ENCODE peak calls at places on chromosome 10, in eight cellular contexts. One of them, this sample, is unnamed.

GRCh38 chr10:35887686-35888085 is 245.6 kb upstream of the FZD8 start:
- DNase-seq in neural progenitor cell: no peak
- DNase-seq in LoVo: no peak
- DNase-seq in amygdala: no peak
- DNase-seq in WTC11: no peak
- DNase-seq in central memory CD4-positive, alpha-beta T cell: no peak
- DNase-seq in fibroblast of gingiva: no peak
- DNase-seq in naive B cell: no peak
- DNase-seq in this sample: no peak

GRCh38 chr10:114825513-114826253 is 4.1 kb downstream of the FHIP2A start:
- DNase-seq in neural progenitor cell: no peak
- DNase-seq in LoVo: no peak
- DNase-seq in amygdala: no peak
- DNase-seq in WTC11: no peak
- DNase-seq in central memory CD4-positive, alpha-beta T cell: no peak
- DNase-seq in fibroblast of gingiva: peak; percentile 83
- DNase-seq in naive B cell: no peak
- DNase-seq in this sample: peak; percentile 85

GRCh38 chr10:1328951-1329614 is 272.9 kb downstream of the WDR37 start:
- DNase-seq in neural progenitor cell: no peak
- DNase-seq in LoVo: peak; percentile 21
- DNase-seq in amygdala: no peak
- DNase-seq in WTC11: no peak
- DNase-seq in central memory CD4-positive, alpha-beta T cell: no peak
- DNase-seq in fibroblast of gingiva: no peak
- DNase-seq in naive B cell: no peak
- DNase-seq in this sample: no peak

GRCh38 chr10:110530131-110530831 is 32.6 kb downstream of the DUSP5 start:
- DNase-seq in neural progenitor cell: peak; percentile 73
- DNase-seq in LoVo: peak; percentile 70
- DNase-seq in amygdala: no peak
- DNase-seq in WTC11: peak; percentile 79
- DNase-seq in central memory CD4-positive, alpha-beta T cell: no peak
- DNase-seq in fibroblast of gingiva: peak; percentile 75
- DNase-seq in naive B cell: no peak
- DNase-seq in this sample: peak; percentile 88

GRCh38 chr10:120556164-120556532 is 99.1 kb downstream of the PLPP4 start:
- DNase-seq in neural progenitor cell: peak; percentile 27
- DNase-seq in LoVo: no peak
- DNase-seq in amygdala: no peak
- DNase-seq in WTC11: no peak
- DNase-seq in central memory CD4-positive, alpha-beta T cell: no peak
- DNase-seq in fibroblast of gingiva: no peak
- DNase-seq in naive B cell: no peak
- DNase-seq in this sample: no peak

GRCh38 chr10:24466616-24466949 is 257.1 kb downstream of the ARHGAP21 start:
- DNase-seq in neural progenitor cell: no peak
- DNase-seq in LoVo: no peak
- DNase-seq in amygdala: no peak
- DNase-seq in WTC11: no peak
- DNase-seq in central memory CD4-positive, alpha-beta T cell: no peak
- DNase-seq in fibroblast of gingiva: no peak
- DNase-seq in naive B cell: no peak
- DNase-seq in this sample: no peak

GRCh38 chr10:3995302-3996210 is 210.5 kb upstream of the KLF6 start:
- DNase-seq in neural progenitor cell: no peak
- DNase-seq in LoVo: no peak
- DNase-seq in amygdala: no peak
- DNase-seq in WTC11: no peak
- DNase-seq in central memory CD4-positive, alpha-beta T cell: no peak
- DNase-seq in fibroblast of gingiva: peak; percentile 21
- DNase-seq in naive B cell: no peak
- DNase-seq in this sample: peak; percentile 38

GRCh38 chr10:4775808-4776207 is 50.2 kb upstream of the AKR1E2 start:
- DNase-seq in neural progenitor cell: no peak
- DNase-seq in LoVo: peak; percentile 46
- DNase-seq in amygdala: no peak
- DNase-seq in WTC11: no peak
- DNase-seq in central memory CD4-positive, alpha-beta T cell: no peak
- DNase-seq in fibroblast of gingiva: peak; percentile 73
- DNase-seq in naive B cell: no peak
- DNase-seq in this sample: no peak

GRCh38 chr10:71260622-71261325 is 48.4 kb downstream of the UNC5B start:
- DNase-seq in neural progenitor cell: peak; percentile 60
- DNase-seq in LoVo: no peak
- DNase-seq in amygdala: no peak
- DNase-seq in WTC11: peak; percentile 52
- DNase-seq in central memory CD4-positive, alpha-beta T cell: no peak
- DNase-seq in fibroblast of gingiva: peak; percentile 65
- DNase-seq in naive B cell: no peak
- DNase-seq in this sample: peak; percentile 92

GRCh38 chr10:34933676-34934075 is 118.6 kb upstream of the PARD3 start:
- DNase-seq in neural progenitor cell: peak; percentile 16
- DNase-seq in LoVo: no peak
- DNase-seq in amygdala: no peak
- DNase-seq in WTC11: no peak
- DNase-seq in central memory CD4-positive, alpha-beta T cell: no peak
- DNase-seq in fibroblast of gingiva: peak; percentile 23
- DNase-seq in naive B cell: no peak
- DNase-seq in this sample: no peak

GRCh38 chr10:102134416-102134815 is 1.6 kb downstream of the PPRC1 start:
- DNase-seq in neural progenitor cell: no peak
- DNase-seq in LoVo: no peak
- DNase-seq in amygdala: no peak
- DNase-seq in WTC11: no peak
- DNase-seq in central memory CD4-positive, alpha-beta T cell: no peak
- DNase-seq in fibroblast of gingiva: no peak
- DNase-seq in naive B cell: no peak
- DNase-seq in this sample: no peak

GRCh38 chr10:86266446-86267242 is 100.0 kb downstream of the GRID1 start:
- DNase-seq in neural progenitor cell: no peak
- DNase-seq in LoVo: no peak
- DNase-seq in amygdala: no peak
- DNase-seq in WTC11: no peak
- DNase-seq in central memory CD4-positive, alpha-beta T cell: no peak
- DNase-seq in fibroblast of gingiva: no peak
- DNase-seq in naive B cell: no peak
- DNase-seq in this sample: no peak

GRCh38 chr10:74529205-74529604 is 297.2 kb upstream of the KAT6B start:
- DNase-seq in neural progenitor cell: no peak
- DNase-seq in LoVo: no peak
- DNase-seq in amygdala: no peak
- DNase-seq in WTC11: no peak
- DNase-seq in central memory CD4-positive, alpha-beta T cell: no peak
- DNase-seq in fibroblast of gingiva: peak; percentile 65
- DNase-seq in naive B cell: no peak
- DNase-seq in this sample: peak; percentile 25

GRCh38 chr10:127148933-127149220 is 47.5 kb downstream of the INSYN2A start:
- DNase-seq in neural progenitor cell: no peak
- DNase-seq in LoVo: no peak
- DNase-seq in amygdala: no peak
- DNase-seq in WTC11: no peak
- DNase-seq in central memory CD4-positive, alpha-beta T cell: no peak
- DNase-seq in fibroblast of gingiva: peak; percentile 51
- DNase-seq in naive B cell: no peak
- DNase-seq in this sample: peak; percentile 68

GRCh38 chr10:27359792-27360320 is 119.3 kb upstream of the ACBD5 start:
- DNase-seq in neural progenitor cell: no peak
- DNase-seq in LoVo: no peak
- DNase-seq in amygdala: no peak
- DNase-seq in WTC11: no peak
- DNase-seq in central memory CD4-positive, alpha-beta T cell: no peak
- DNase-seq in fibroblast of gingiva: no peak
- DNase-seq in naive B cell: no peak
- DNase-seq in this sample: no peak

GRCh38 chr10:118958984-118959916 is 70.3 kb upstream of the NANOS1 start:
- DNase-seq in neural progenitor cell: no peak
- DNase-seq in LoVo: peak; percentile 69
- DNase-seq in amygdala: no peak
- DNase-seq in WTC11: no peak
- DNase-seq in central memory CD4-positive, alpha-beta T cell: no peak
- DNase-seq in fibroblast of gingiva: peak; percentile 89
- DNase-seq in naive B cell: no peak
- DNase-seq in this sample: peak; percentile 74

GRCh38 chr10:114998993-114999392 is 61.0 kb downstream of the TRUB1 start:
- DNase-seq in neural progenitor cell: peak; percentile 37
- DNase-seq in LoVo: no peak
- DNase-seq in amygdala: no peak
- DNase-seq in WTC11: no peak
- DNase-seq in central memory CD4-positive, alpha-beta T cell: no peak
- DNase-seq in fibroblast of gingiva: no peak
- DNase-seq in naive B cell: no peak
- DNase-seq in this sample: no peak

GRCh38 chr10:740936-741431 is 51.5 kb upstream of the DIP2C start:
- DNase-seq in neural progenitor cell: no peak
- DNase-seq in LoVo: no peak
- DNase-seq in amygdala: no peak
- DNase-seq in WTC11: no peak
- DNase-seq in central memory CD4-positive, alpha-beta T cell: no peak
- DNase-seq in fibroblast of gingiva: no peak
- DNase-seq in naive B cell: no peak
- DNase-seq in this sample: no peak

GRCh38 chr10:43226851-43227845 is 39.7 kb downstream of the RASGEF1A start:
- DNase-seq in neural progenitor cell: no peak
- DNase-seq in LoVo: no peak
- DNase-seq in amygdala: no peak
- DNase-seq in WTC11: peak; percentile 7
- DNase-seq in central memory CD4-positive, alpha-beta T cell: no peak
- DNase-seq in fibroblast of gingiva: no peak
- DNase-seq in naive B cell: no peak
- DNase-seq in this sample: no peak

GRCh38 chr10:101291254-101292193 is 62.3 kb upstream of the LBX1 start:
- DNase-seq in neural progenitor cell: peak; percentile 94
- DNase-seq in LoVo: peak; percentile 78
- DNase-seq in amygdala: no peak
- DNase-seq in WTC11: peak; percentile 87
- DNase-seq in central memory CD4-positive, alpha-beta T cell: no peak
- DNase-seq in fibroblast of gingiva: no peak
- DNase-seq in naive B cell: peak; percentile 35
- DNase-seq in this sample: peak; percentile 52

GRCh38 chr10:49539320-49539885 is 482 bp upstream of the ERCC6 start:
- DNase-seq in neural progenitor cell: peak; percentile 34
- DNase-seq in LoVo: peak; percentile 47
- DNase-seq in amygdala: no peak
- DNase-seq in WTC11: peak; percentile 15
- DNase-seq in central memory CD4-positive, alpha-beta T cell: no peak
- DNase-seq in fibroblast of gingiva: peak; percentile 47
- DNase-seq in naive B cell: no peak
- DNase-seq in this sample: peak; percentile 60

GRCh38 chr10:69086131-69086530 is 1.8 kb upstream of the SRGN start:
- DNase-seq in neural progenitor cell: peak; percentile 43
- DNase-seq in LoVo: no peak
- DNase-seq in amygdala: no peak
- DNase-seq in WTC11: no peak
- DNase-seq in central memory CD4-positive, alpha-beta T cell: no peak
- DNase-seq in fibroblast of gingiva: peak; percentile 46
- DNase-seq in naive B cell: no peak
- DNase-seq in this sample: no peak

GRCh38 chr10:28913436-28913835 is 236.1 kb downstream of the BAMBI start:
- DNase-seq in neural progenitor cell: no peak
- DNase-seq in LoVo: no peak
- DNase-seq in amygdala: no peak
- DNase-seq in WTC11: no peak
- DNase-seq in central memory CD4-positive, alpha-beta T cell: no peak
- DNase-seq in fibroblast of gingiva: no peak
- DNase-seq in naive B cell: no peak
- DNase-seq in this sample: no peak

GRCh38 chr10:43647576-43647975 is 1.1 kb downstream of the ZNF32 start:
- DNase-seq in neural progenitor cell: no peak
- DNase-seq in LoVo: no peak
- DNase-seq in amygdala: no peak
- DNase-seq in WTC11: no peak
- DNase-seq in central memory CD4-positive, alpha-beta T cell: no peak
- DNase-seq in fibroblast of gingiva: no peak
- DNase-seq in naive B cell: no peak
- DNase-seq in this sample: no peak

GRCh38 chr10:34316154-34316553 is 498.9 kb downstream of the PARD3 start:
- DNase-seq in neural progenitor cell: no peak
- DNase-seq in LoVo: no peak
- DNase-seq in amygdala: no peak
- DNase-seq in WTC11: no peak
- DNase-seq in central memory CD4-positive, alpha-beta T cell: no peak
- DNase-seq in fibroblast of gingiva: no peak
- DNase-seq in naive B cell: no peak
- DNase-seq in this sample: no peak

GRCh38 chr10:86937502-86938154 is 19.8 kb downstream of the MMRN2 start:
- DNase-seq in neural progenitor cell: no peak
- DNase-seq in LoVo: no peak
- DNase-seq in amygdala: no peak
- DNase-seq in WTC11: peak; percentile 1
- DNase-seq in central memory CD4-positive, alpha-beta T cell: no peak
- DNase-seq in fibroblast of gingiva: no peak
- DNase-seq in naive B cell: no peak
- DNase-seq in this sample: no peak

GRCh38 chr10:59271160-59271559 is 91.2 kb downstream of the FAM13C start:
- DNase-seq in neural progenitor cell: peak; percentile 13
- DNase-seq in LoVo: no peak
- DNase-seq in amygdala: no peak
- DNase-seq in WTC11: no peak
- DNase-seq in central memory CD4-positive, alpha-beta T cell: no peak
- DNase-seq in fibroblast of gingiva: no peak
- DNase-seq in naive B cell: no peak
- DNase-seq in this sample: no peak

GRCh38 chr10:63630928-63631685 is 109.9 kb downstream of the REEP3 start:
- DNase-seq in neural progenitor cell: no peak
- DNase-seq in LoVo: no peak
- DNase-seq in amygdala: no peak
- DNase-seq in WTC11: no peak
- DNase-seq in central memory CD4-positive, alpha-beta T cell: no peak
- DNase-seq in fibroblast of gingiva: peak; percentile 93
- DNase-seq in naive B cell: no peak
- DNase-seq in this sample: peak; percentile 97